ENCODE peak calls at places on chromosomes 6 and 20, in four cellular contexts. D is activated CD4-positive, alpha-beta T cell treated with anti-CD3 and anti-CD28 coated beads, Interleukin-2, amount 50 U/mL, for 48 hours; M is AML-193; G is C1 segment of cervical spinal cord. J is an unnamed sample.

GRCh38 chr6:123091091-123091895 is 95.3 kb downstream of the CLVS2 start:
- DNase-seq in M (no peak), D (no peak), G (no peak), J (no peak)

GRCh38 chr6:31617010-31617409 is 2.0 kb downstream of the AIF1 start:
- DNase-seq in D (no peak), M (no peak), G (no peak), J (no peak)

GRCh38 chr20:48750941-48751620 is 76.7 kb downstream of the PREX1 start:
- DNase-seq in M (peak), G (peak), D (peak), J (peak)

GRCh38 chr6:28525496-28526039 is at the start of gene GPX5:
- DNase-seq in G (no peak), M (no peak), D (no peak), J (no peak)

GRCh38 chr6:155543141-155543870 is 87.7 kb upstream of the NOX3 start:
- DNase-seq in D (no peak), M (no peak), G (no peak), J (no peak)

GRCh38 chr6:43890197-43891062 is 120.4 kb downstream of the VEGFA start:
- DNase-seq in G (no peak), M (no peak), D (no peak), J (no peak)

GRCh38 chr6:31350973-31351733 is 5.8 kb downstream of the HLA-B start:
- DNase-seq in G (no peak), D (no peak), M (no peak), J (no peak)

GRCh38 chr6:27238010-27238983 is 9.2 kb upstream of the PRSS16 start:
- DNase-seq in D (no peak), G (no peak), M (no peak), J (no peak)

GRCh38 chr6:128655978-128656498 is 135.6 kb upstream of the PTPRK start:
- DNase-seq in M (no peak), G (no peak), D (peak), J (no peak)

GRCh38 chr20:56249244-56249955 is 868 bp downstream of the MC3R start:
- DNase-seq in D (peak), M (no peak), G (no peak), J (peak)

GRCh38 chr6:24668997-24669361 is 2.1 kb downstream of the ACOT13 start:
- DNase-seq in D (no peak), M (no peak), G (no peak), J (no peak)

GRCh38 chr6:142384455-142385332 is 82.9 kb downstream of the ADGRG6 start:
- DNase-seq in D (no peak), G (no peak), M (no peak), J (no peak)

GRCh38 chr20:9225879-9226278 is 157.0 kb downstream of the PLCB4 start:
- DNase-seq in M (no peak), G (no peak), D (no peak), J (no peak)

GRCh38 chr20:37295001-37295400 is 5.5 kb downstream of the MANBAL start:
- DNase-seq in G (no peak), M (no peak), D (peak), J (no peak)

GRCh38 chr6:38803129-38803528 is 88.0 kb downstream of the DNAH8 start:
- DNase-seq in D (no peak), M (no peak), G (no peak), J (no peak)

GRCh38 chr6:18259675-18260447 is 4.5 kb downstream of the DEK start:
- DNase-seq in D (no peak), M (no peak), G (no peak), J (no peak)

GRCh38 chr6:100924574-100924973 is 43.4 kb upstream of the ASCC3 start:
- DNase-seq in G (no peak), M (no peak), D (no peak), J (no peak)

GRCh38 chr6:44321210-44321609 is 8.1 kb upstream of the AARS2 start:
- DNase-seq in D (no peak), G (no peak), M (no peak), J (no peak)

GRCh38 chr6:136113736-136114173 is 136.4 kb downstream of the MTFR2 start:
- DNase-seq in M (peak), D (no peak), G (no peak), J (peak)

GRCh38 chr20:49712918-49713778 is 530 bp downstream of the B4GALT5 start:
- DNase-seq in G (peak), M (peak), D (peak), J (peak)

GRCh38 chr6:30670760-30671527 is 1.9 kb downstream of the DHX16 start:
- DNase-seq in G (no peak), M (no peak), D (no peak), J (peak)

GRCh38 chr20:13002256-13002655 is 6.5 kb upstream of the SPTLC3 start:
- DNase-seq in M (no peak), G (no peak), D (no peak), J (no peak)

GRCh38 chr20:63101781-63102719 is 95.3 kb upstream of the BHLHE23 start:
- DNase-seq in G (no peak), M (no peak), D (peak), J (no peak)

GRCh38 chr6:127956260-127956888 is 55.5 kb upstream of the THEMIS start:
- DNase-seq in M (no peak), G (no peak), D (no peak), J (no peak)

GRCh38 chr20:41352106-41352505 is 11.5 kb downstream of the LPIN3 start:
- DNase-seq in M (no peak), D (no peak), G (no peak), J (no peak)

GRCh38 chr20:47784599-47785320 is 521 bp downstream of the SULF2 start:
- DNase-seq in D (no peak), M (no peak), G (no peak), J (no peak)

GRCh38 chr6:143337201-143337949 is 113.1 kb downstream of the ADAT2 start:
- DNase-seq in G (peak), D (peak), M (no peak), J (peak)

GRCh38 chr6:169530762-169531143 is 171.1 kb downstream of the WDR27 start:
- DNase-seq in D (peak), M (no peak), G (no peak), J (peak)

GRCh38 chr6:136539967-136540366 is 10.3 kb downstream of the MAP7 start:
- DNase-seq in G (no peak), D (no peak), M (no peak), J (no peak)

GRCh38 chr6:119728220-119728750 is 378.7 kb upstream of the MAN1A1 start:
- DNase-seq in D (no peak), G (no peak), M (no peak), J (no peak)

GRCh38 chr20:53939554-53940355 is 130.6 kb downstream of the BCAS1 start:
- DNase-seq in G (peak), D (peak), M (peak), J (peak)

GRCh38 chr6:91482498-91482897 is 895.6 kb upstream of the MAP3K7 start:
- DNase-seq in G (no peak), M (no peak), D (no peak), J (peak)

GRCh38 chr6:144153260-144153659 is 2.9 kb downstream of the STX11 start:
- DNase-seq in D (no peak), M (no peak), G (peak), J (no peak)

GRCh38 chr6:142833054-142833453 is 111.9 kb downstream of the HIVEP2 start:
- DNase-seq in M (no peak), D (peak), G (no peak), J (no peak)

GRCh38 chr6:25223421-25224052 is 55.6 kb upstream of the CARMIL1 start:
- DNase-seq in D (peak), M (peak), G (peak), J (peak)

GRCh38 chr6:431986-432385 is 40.4 kb downstream of the IRF4 start:
- DNase-seq in G (no peak), M (no peak), D (peak), J (no peak)

GRCh38 chr20:51417745-51418529 is 124.6 kb downstream of the NFATC2 start:
- DNase-seq in D (no peak), M (no peak), G (no peak), J (no peak)

GRCh38 chr6:140445474-140446004 is 1071.1 kb upstream of the CITED2 start:
- DNase-seq in D (no peak), G (no peak), M (no peak), J (no peak)